ENCODE peak calls at places on chromosomes 2 and 18, in seven cellular contexts. J, Q, T, H, P, F and A are unnamed samples.
A peak's percentile ranks its signal among the peaks of the same experiment; 100 is the strongest.

GRCh38 chr2:187150667-187151066 is 297.4 kb downstream of the CALCRL start:
- DNase-seq in J (no peak), Q (no peak), T (no peak), H (no peak), P (no peak), F (peak; percentile 16), A (no peak)

GRCh38 chr18:31217455-31217854 is 54.8 kb upstream of the DSC1 start:
- DNase-seq in J (no peak), Q (no peak), T (no peak), H (no peak), P (no peak), F (no peak), A (no peak)

GRCh38 chr2:120992791-120993555 is 257.3 kb downstream of the GLI2 start:
- DNase-seq in J (no peak), Q (no peak), T (no peak), H (no peak), P (no peak), F (no peak), A (no peak)

GRCh38 chr2:31467426-31467825 is 52.9 kb upstream of the XDH start:
- DNase-seq in J (no peak), Q (no peak), T (no peak), H (no peak), P (no peak), F (no peak), A (no peak)

GRCh38 chr2:95273911-95274290 is 348 bp upstream of the PROM2 start:
- DNase-seq in J (no peak), Q (no peak), T (no peak), H (no peak), P (no peak), F (no peak), A (no peak)

GRCh38 chr18:58567453-58568196 is 61.3 kb downstream of the ALPK2 start:
- DNase-seq in J (peak; percentile 25), Q (no peak), T (no peak), H (peak; percentile 5), P (no peak), F (peak; percentile 99), A (no peak)

GRCh38 chr2:98775146-98775988 is 44.4 kb upstream of the MGAT4A start:
- DNase-seq in J (no peak), Q (no peak), T (no peak), H (no peak), P (no peak), F (no peak), A (no peak)

GRCh38 chr2:216315817-216316603 is 56.3 kb downstream of the MARCHF4 start:
- DNase-seq in J (peak; percentile 64), Q (peak; percentile 71), T (no peak), H (no peak), P (no peak), F (peak; percentile 86), A (no peak)

GRCh38 chr2:152334701-152335015 is 316 bp upstream of the FMNL2 start:
- DNase-seq in J (no peak), Q (no peak), T (no peak), H (no peak), P (no peak), F (no peak), A (no peak)

GRCh38 chr2:121755237-121756111 is at the start of gene TSN:
- DNase-seq in J (peak; percentile 81), Q (peak; percentile 94), T (peak; percentile 94), H (peak; percentile 97), P (peak; percentile 94), F (peak; percentile 95), A (peak; percentile 84)

GRCh38 chr2:76478636-76479035 is 767.9 kb upstream of the GCFC2 start:
- DNase-seq in J (no peak), Q (no peak), T (no peak), H (no peak), P (no peak), F (no peak), A (no peak)

GRCh38 chr2:164600763-164601162 is 20.5 kb downstream of the GRB14 start:
- DNase-seq in J (no peak), Q (no peak), T (no peak), H (no peak), P (no peak), F (no peak), A (no peak)

GRCh38 chr2:240289701-240290431 is 145.6 kb upstream of the GPC1 start:
- DNase-seq in J (no peak), Q (no peak), T (no peak), H (no peak), P (no peak), F (no peak), A (no peak)

GRCh38 chr2:69021027-69021426 is 8.0 kb downstream of the ANTXR1 start:
- DNase-seq in J (no peak), Q (no peak), T (no peak), H (no peak), P (no peak), F (no peak), A (no peak)

GRCh38 chr18:55582325-55582724 is 5.7 kb downstream of the TCF4 start:
- DNase-seq in J (no peak), Q (no peak), T (no peak), H (no peak), P (peak; percentile 31), F (no peak), A (no peak)

GRCh38 chr18:79965119-79965902 is 868 bp downstream of the HSBP1L1 start:
- DNase-seq in J (peak; percentile 44), Q (no peak), T (no peak), H (peak; percentile 79), P (no peak), F (peak; percentile 91), A (no peak)

GRCh38 chr2:118148809-118149208 is 60.5 kb downstream of the INSIG2 start:
- DNase-seq in J (no peak), Q (no peak), T (no peak), H (no peak), P (no peak), F (no peak), A (no peak)

GRCh38 chr2:100670232-100670631 is 107.4 kb downstream of the PDCL3 start:
- DNase-seq in J (no peak), Q (no peak), T (no peak), H (peak; percentile 46), P (no peak), F (no peak), A (no peak)

GRCh38 chr18:59787998-59788875 is 91.0 kb upstream of the CCBE1 start:
- DNase-seq in J (peak; percentile 10), Q (peak; percentile 35), T (no peak), H (no peak), P (no peak), F (peak; percentile 82), A (no peak)

GRCh38 chr2:19120941-19121750 is 237.3 kb downstream of the OSR1 start:
- DNase-seq in J (no peak), Q (peak; percentile 63), T (no peak), H (peak; percentile 26), P (no peak), F (peak; percentile 87), A (no peak)

GRCh38 chr2:198873771-198874501 is 583.8 kb downstream of the SATB2 start:
- DNase-seq in J (no peak), Q (no peak), T (no peak), H (no peak), P (no peak), F (peak; percentile 77), A (no peak)

GRCh38 chr2:181038796-181039195 is 58.4 kb downstream of the UBE2E3 start:
- DNase-seq in J (no peak), Q (no peak), T (no peak), H (no peak), P (no peak), F (peak; percentile 72), A (no peak)

GRCh38 chr2:77640924-77641323 is 118.7 kb upstream of the LRRTM4 start:
- DNase-seq in J (no peak), Q (no peak), T (no peak), H (no peak), P (no peak), F (no peak), A (no peak)

GRCh38 chr18:26386002-26386401 is 159.8 kb downstream of the TAF4B start:
- DNase-seq in J (no peak), Q (no peak), T (no peak), H (peak; percentile 65), P (no peak), F (peak; percentile 46), A (no peak)

GRCh38 chr2:196247114-196247978 is 76.0 kb upstream of the STK17B start:
- DNase-seq in J (no peak), Q (no peak), T (no peak), H (no peak), P (no peak), F (no peak), A (no peak)

GRCh38 chr2:150191349-150191748 is 296.1 kb downstream of the RND3 start:
- DNase-seq in J (no peak), Q (no peak), T (no peak), H (no peak), P (no peak), F (peak; percentile 75), A (no peak)

GRCh38 chr2:172102159-172102857 is 392 bp downstream of the DLX2 start:
- DNase-seq in J (peak; percentile 53), Q (no peak), T (peak; percentile 82), H (no peak), P (no peak), F (peak; percentile 61), A (no peak)

GRCh38 chr2:61620244-61621159 is 82.3 kb upstream of the XPO1 start:
- DNase-seq in J (peak; percentile 68), Q (peak; percentile 29), T (peak; percentile 59), H (peak; percentile 25), P (no peak), F (peak; percentile 88), A (no peak)

DNA sequence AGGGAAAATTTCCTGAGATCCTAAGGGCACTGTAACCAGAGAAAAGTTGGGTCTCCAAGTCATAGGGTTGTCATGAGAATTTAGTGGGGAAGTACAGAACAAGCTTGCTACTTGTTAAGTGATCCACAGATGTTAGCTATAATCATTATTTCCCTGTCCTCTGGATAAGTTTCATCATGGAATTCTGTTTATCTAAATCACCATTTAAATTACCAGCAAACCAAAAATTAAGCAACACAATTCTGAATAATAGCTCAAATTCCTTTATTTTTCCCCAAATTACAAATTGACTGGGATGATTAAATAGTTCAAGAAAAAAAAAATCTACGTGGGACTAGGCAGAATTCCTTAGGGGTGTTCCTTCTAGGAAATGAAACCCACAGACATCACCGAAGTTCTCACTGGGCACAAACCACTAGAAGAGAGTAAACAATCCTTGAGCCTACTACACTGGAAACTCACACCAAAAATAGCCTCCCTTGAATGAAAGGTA is 159.5 kb downstream of the COL6A3 start:
- DNase-seq in J (no peak), Q (no peak), T (no peak), H (no peak), P (no peak), F (peak; percentile 75), A (no peak)
- H3K27ac ChIP-seq in J (peak overlapping the region; percentile 51), Q (no peak overlapping the region), T (no peak overlapping the region), H (no peak overlapping the region), P (no peak overlapping the region), F (peak overlapping the region; percentile 88), A (no peak overlapping the region)

GRCh38 chr2:221518201-221518936 is 53.7 kb downstream of the EPHA4 start:
- DNase-seq in J (no peak), Q (no peak), T (no peak), H (no peak), P (no peak), F (peak; percentile 92), A (no peak)
- H3K4me1 ChIP-seq in J (no peaks in the 10 kb centered on the region), Q (no peaks in the 10 kb centered on the region), T (no peaks in the 10 kb centered on the region), H (no peaks in the 10 kb centered on the region), P (peaks cover 3% of the 10 kb centered on the region), F (peaks cover 11% of the 10 kb centered on the region), A (peaks cover 27% of the 10 kb centered on the region)

GRCh38 chr2:148614332-148615049 is 30.1 kb upstream of the EPC2 start:
- DNase-seq in J (peak; percentile 4), Q (peak; percentile 4), T (no peak), H (no peak), P (peak; percentile 36), F (peak; percentile 39), A (peak; percentile 53)
- TF ChIP-seq CEBPB in J (no peak), Q (no peak), T (peak; percentile 30), H (no peak), P (no peak), F (no peak), A (no peak)

GRCh38 chr2:39468574-39469331 is 31.7 kb upstream of the MAP4K3 start:
- DNase-seq in J (no peak), Q (no peak), T (no peak), H (peak; percentile 42), P (no peak), F (peak; percentile 48), A (no peak)
- H3K27ac ChIP-seq in J (peak overlapping the region; percentile 61), Q (no peak overlapping the region), T (peak overlapping the region; percentile 64), H (peak overlapping the region; percentile 54), P (no peak overlapping the region), F (peak overlapping the region; percentile 96), A (no peak overlapping the region)